ENCODE peak calls at places on chromosomes 3 and 15, in ten cellular contexts. P is SK-N-SH treated with all-trans-retinoic acid at 6 μM for 48 hours; G is left lung; U is Panc1; A is mucosa of descending colon; F is aorta; J is heart left ventricle; O is RWPE2; L is activated CD4-positive, alpha-beta T cell treated with anti-CD3 and anti-CD28 coated beads for 36 hours; Q is pancreas. S is an unnamed sample.

GRCh38 chr3:112675943-112676530 is 35.1 kb upstream of the CCDC80 start:
- ATAC-seq in P (no peak), G (no peak), U (no peak), A (no peak), F (no peak), J (no peak), O (no peak), L (no peak), Q (no peak), S (no peak)

GRCh38 chr3:167884481-167884880 is 149.0 kb downstream of the SERPINI1 start:
- ATAC-seq in P (no peak), G (no peak), U (no peak), A (no peak), F (no peak), J (no peak), O (no peak), L (no peak), Q (no peak), S (no peak)

GRCh38 chr3:172239218-172239738 is 199.9 kb downstream of the FNDC3B start:
- ATAC-seq in P (no peak), G (no peak), U (no peak), A (no peak), F (no peak), J (peak), O (no peak), L (no peak), Q (no peak), S (no peak)

GRCh38 chr15:66780172-66780972 is 78.3 kb downstream of the SMAD6 start:
- ATAC-seq in P (peak), G (no peak), U (peak), A (peak), F (peak), J (no peak), O (peak), L (no peak), Q (peak), S (no peak)

GRCh38 chr3:184576457-184577240 is 15.1 kb downstream of the EPHB3 start:
- ATAC-seq in P (no peak), G (no peak), U (no peak), A (no peak), F (no peak), J (no peak), O (no peak), L (no peak), Q (no peak), S (no peak)

GRCh38 chr3:151753846-151754245 is 20.1 kb downstream of the AADACL2 start:
- ATAC-seq in P (no peak), G (no peak), U (no peak), A (peak), F (no peak), J (no peak), O (peak), L (no peak), Q (no peak), S (no peak)

GRCh38 chr3:182258538-182259177 is 534.6 kb upstream of the ATP11B start:
- ATAC-seq in P (peak), G (peak), U (peak), A (no peak), F (no peak), J (peak), O (peak), L (no peak), Q (peak), S (no peak)

GRCh38 chr3:32493437-32494414 is 8.9 kb downstream of the CMTM6 start:
- ATAC-seq in P (peak), G (peak), U (peak), A (no peak), F (no peak), J (no peak), O (no peak), L (peak), Q (peak), S (peak)

GRCh38 chr3:123432832-123433523 is 15.9 kb downstream of the ADCY5 start:
- ATAC-seq in P (no peak), G (no peak), U (no peak), A (no peak), F (peak), J (peak), O (no peak), L (no peak), Q (no peak), S (no peak)

GRCh38 chr3:122786067-122786466 is 7.6 kb downstream of the HSPBAP1 start:
- ATAC-seq in P (peak), G (peak), U (no peak), A (peak), F (no peak), J (no peak), O (peak), L (peak), Q (peak), S (peak)

GRCh38 chr15:85771781-85772445 is 22.8 kb downstream of the KLHL25 start:
- ATAC-seq in P (no peak), G (peak), U (no peak), A (peak), F (peak), J (peak), O (peak), L (no peak), Q (peak), S (no peak)

GRCh38 chr3:52210550-52211046 is 12.6 kb downstream of the ALAS1 start:
- ATAC-seq in P (no peak), G (peak), U (no peak), A (peak), F (peak), J (no peak), O (peak), L (no peak), Q (peak), S (no peak)

GRCh38 chr3:18712713-18713575 is 287.8 kb upstream of the SATB1 start:
- ATAC-seq in P (no peak), G (no peak), U (no peak), A (peak), F (no peak), J (no peak), O (no peak), L (peak), Q (no peak), S (peak)

GRCh38 chr3:108404409-108404808 is 106.0 kb downstream of the MYH15 start:
- ATAC-seq in P (peak), G (no peak), U (no peak), A (no peak), F (no peak), J (no peak), O (no peak), L (no peak), Q (no peak), S (no peak)

GRCh38 chr3:49199244-49199899 is 28.0 kb downstream of the KLHDC8B start:
- ATAC-seq in P (no peak), G (peak), U (no peak), A (peak), F (peak), J (peak), O (peak), L (peak), Q (peak), S (no peak)